ENCODE peak calls at places on chromosomes 7 and 10, in seven cellular contexts. K, X, H, J, T, R and U are unnamed samples. For H3K4me1, the result is how much of the 10 kb centered on the place peaks cover.

GRCh38 chr10:124736491-124737136 is 7.6 kb downstream of the FAM53B start:
- DNase-seq in R (no peak), J (no peak), T (peak), K (no peak), X (no peak), H (peak), U (no peak)

GRCh38 chr7:29457141-29457561 is 106.5 kb upstream of the PRR15 start:
- DNase-seq in R (peak), X (no peak), H (peak), K (peak), J (no peak), T (peak), U (no peak)

GRCh38 chr10:102208311-102209035 is 17.6 kb upstream of the ELOVL3 start:
- DNase-seq in K (no peak), X (no peak), J (no peak), H (no peak), T (no peak), R (no peak), U (no peak)

GRCh38 chr7:114889646-114890285 is 32.1 kb upstream of the MDFIC start:
- DNase-seq in R (peak), K (peak), X (no peak), H (no peak), T (peak), J (no peak), U (no peak)

GRCh38 chr7:81584667-81585066 is 185.2 kb downstream of the HGF start:
- DNase-seq in R (no peak), T (no peak), H (no peak), J (no peak), K (no peak), X (no peak), U (no peak)

GRCh38 chr7:147981072-147981813 is 609.3 kb upstream of the C7orf33 start:
- DNase-seq in T (no peak), K (no peak), X (no peak), H (no peak), J (no peak), R (no peak), U (no peak)

GRCh38 chr7:158442260-158442659 is 145.4 kb downstream of the PTPRN2 start:
- DNase-seq in J (no peak), X (peak), T (no peak), R (no peak), H (peak), K (peak), U (no peak)

GRCh38 chr7:100137851-100138760 is 10.6 kb upstream of the LAMTOR4 start:
- DNase-seq in K (no peak), J (no peak), R (no peak), T (no peak), X (peak), H (no peak), U (no peak)

GRCh38 chr10:68153473-68154210 is 44.4 kb downstream of the MYPN start:
- DNase-seq in K (peak), J (no peak), T (peak), X (no peak), R (peak), H (peak), U (peak)

GRCh38 chr7:103637080-103637479 is 191.1 kb upstream of the SLC26A5 start:
- DNase-seq in K (no peak), H (no peak), J (no peak), T (peak), R (no peak), X (no peak), U (no peak)

GRCh38 chr7:115043605-115044004 is 121.7 kb downstream of the MDFIC start:
- DNase-seq in R (no peak), K (no peak), H (no peak), T (no peak), J (no peak), X (no peak), U (no peak)

GRCh38 chr10:94412439-94412838 is 10.1 kb downstream of the TBC1D12 start:
- DNase-seq in X (no peak), T (no peak), K (no peak), J (no peak), R (no peak), H (no peak), U (no peak)

GRCh38 chr10:85641479-85641967 is 725.1 kb downstream of the GRID1 start:
- DNase-seq in K (peak), R (no peak), X (no peak), J (no peak), T (peak), H (peak), U (no peak)

DNA sequence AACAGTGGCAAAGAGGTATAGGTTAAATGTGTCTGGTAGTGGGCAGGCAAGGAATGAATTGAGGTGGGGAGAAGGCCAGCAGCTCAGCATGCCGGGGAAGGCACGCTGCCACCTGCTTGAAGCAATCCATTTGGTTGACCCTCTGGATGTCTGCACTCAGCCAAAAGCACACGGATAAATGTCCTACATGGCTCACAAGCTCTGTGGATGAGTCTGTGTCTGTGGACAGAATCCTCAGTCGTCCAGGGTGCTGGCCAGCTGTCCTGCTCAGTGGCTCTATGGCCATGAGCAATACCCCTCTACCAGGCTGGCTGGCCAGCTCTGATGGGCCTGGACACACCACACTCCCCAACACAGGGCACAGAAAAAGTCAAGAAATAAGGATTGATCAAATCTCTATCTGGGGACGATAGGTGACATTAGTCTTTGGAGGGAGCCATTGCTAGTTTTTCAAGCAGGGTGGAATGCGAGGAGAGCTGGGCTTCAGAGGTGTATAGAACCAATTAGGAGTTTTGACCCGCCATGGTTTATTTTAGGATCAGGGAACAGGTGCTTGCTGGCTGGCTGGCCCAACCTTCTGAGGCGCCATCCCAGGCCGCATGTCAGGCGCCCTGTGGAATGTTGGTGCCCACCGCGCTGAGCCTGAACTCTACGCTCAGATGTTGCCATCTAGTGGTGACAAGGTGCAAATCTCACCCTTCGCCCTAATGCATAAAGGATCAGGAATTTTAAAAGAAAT is 493.4 kb downstream of the TNS3 start:
- DNase-seq in X (peak), J (no peak), R (peak), H (peak), K (peak), T (peak), U (no peak)
- H3K4me1 ChIP-seq in X (under half), J (under half), R (under half), H (under half), K (under half), T (under half), U (under half)

GRCh38 chr7:72032934-72033333 is 379.2 kb downstream of the CALN1 start:
- DNase-seq in J (no peak), K (no peak), H (no peak), T (no peak), X (no peak), R (no peak), U (peak)

GRCh38 chr7:72025381-72025960 is 386.7 kb downstream of the CALN1 start:
- DNase-seq in X (no peak), K (no peak), T (no peak), H (no peak), J (no peak), R (no peak), U (no peak)

GRCh38 chr7:72028267-72028666 is 383.9 kb downstream of the CALN1 start:
- DNase-seq in R (no peak), X (no peak), H (no peak), T (no peak), J (no peak), K (no peak), U (no peak)

GRCh38 chr7:72035275-72035674 is 376.9 kb downstream of the CALN1 start:
- DNase-seq in T (no peak), K (no peak), X (no peak), J (no peak), R (no peak), H (no peak), U (no peak)

GRCh38 chr7:72030994-72031667 is 381.0 kb downstream of the CALN1 start:
- DNase-seq in J (no peak), K (peak), T (no peak), R (no peak), X (no peak), H (no peak), U (peak)
- H3K4me1 ChIP-seq in J (under half), K (under half), T (under half), R (under half), X (under half), H (under half), U (under half)

GRCh38 chr10:62071846-62072281 is 170.4 kb downstream of the ARID5B start:
- DNase-seq in T (no peak), J (no peak), K (no peak), H (no peak), X (no peak), R (no peak), U (no peak)
- H3K4me1 ChIP-seq in T (under half), J (under half), K (under half), H (under half), X (under half), R (under half), U (half or more)

GRCh38 chr10:96309631-96310358 is 5.6 kb downstream of the DNTT start:
- DNase-seq in H (peak), J (no peak), X (no peak), R (peak), K (peak), T (no peak), U (no peak)

GRCh38 chr10:96313348-96313747 is 9.1 kb downstream of the DNTT start:
- DNase-seq in R (no peak), J (no peak), H (no peak), T (peak), K (no peak), X (no peak), U (no peak)

GRCh38 chr10:96310359-96310669 is 6.1 kb downstream of the DNTT start:
- DNase-seq in T (no peak), X (no peak), R (no peak), J (no peak), K (peak), H (peak), U (no peak)

GRCh38 chr10:96306516-96306915 is 2.3 kb downstream of the DNTT start:
- DNase-seq in K (no peak), T (no peak), R (no peak), X (peak), J (no peak), H (no peak), U (peak)

GRCh38 chr10:96311180-96311697 is 7.0 kb downstream of the DNTT start:
- DNase-seq in K (no peak), J (no peak), H (no peak), X (no peak), R (no peak), T (no peak), U (no peak)
- H3K4me1 ChIP-seq in K (under half), J (under half), H (under half), X (under half), R (under half), T (under half), U (under half)